ENCODE peak calls at places on chromosomes 7 and 10, in seven cellular contexts. N, V, P, O, A, S and H are unnamed samples. For H3K4me1, the result is how much of the 10 kb centered on the place peaks cover.

GRCh38 chr10:61000769-61001730 is 57.1 kb upstream of the RHOBTB1 start:
- DNase-seq in O (no peak), S (peak), V (no peak), A (peak), P (peak), N (peak), H (no peak)

GRCh38 chr10:8073696-8074416 is 19.4 kb downstream of the GATA3 start:
- DNase-seq in N (no peak), O (no peak), P (peak), V (no peak), S (no peak), A (no peak), H (no peak)

GRCh38 chr10:6171891-6172354 is 30.8 kb upstream of the PFKFB3 start:
- DNase-seq in V (no peak), P (no peak), N (peak), S (peak), O (peak), A (no peak), H (peak)

GRCh38 chr7:128201067-128201689 is 39.9 kb upstream of the LEP start:
- DNase-seq in A (no peak), N (no peak), V (no peak), S (no peak), O (no peak), P (no peak), H (no peak)

GRCh38 chr7:80287400-80288174 is 153.0 kb downstream of the GNAI1 start:
- DNase-seq in P (no peak), N (no peak), A (no peak), S (no peak), V (no peak), O (no peak), H (no peak)

GRCh38 chr7:140810830-140811556 is 113.7 kb downstream of the BRAF start:
- DNase-seq in V (peak), A (no peak), S (no peak), N (peak), O (peak), P (peak), H (no peak)

GRCh38 chr10:118002581-118002980 is 44.2 kb downstream of the RAB11FIP2 start:
- DNase-seq in V (peak), O (no peak), N (peak), P (peak), S (no peak), A (no peak), H (no peak)

GRCh38 chr10:33459597-33459996 is 125.1 kb upstream of the NRP1 start:
- DNase-seq in V (no peak), A (no peak), P (peak), N (peak), O (no peak), S (no peak), H (no peak)

GRCh38 chr10:96891840-96892239 is 59.7 kb downstream of the LCOR start:
- DNase-seq in N (no peak), V (no peak), S (no peak), P (no peak), A (no peak), O (no peak), H (no peak)

GRCh38 chr10:93991596-93992284 is 2.0 kb upstream of the PLCE1 start:
- DNase-seq in N (peak), A (no peak), V (no peak), P (peak), S (no peak), O (peak), H (peak)

GRCh38 chr10:68561804-68562649 is 1.9 kb downstream of the TET1 start:
- DNase-seq in P (no peak), O (no peak), A (no peak), S (no peak), N (no peak), V (no peak), H (no peak)

GRCh38 chr7:33764752-33765451 is 140.4 kb upstream of the BMPER start:
- DNase-seq in A (no peak), V (no peak), S (no peak), N (peak), P (peak), O (no peak), H (no peak)

GRCh38 chr7:55973747-55974250 is 9.4 kb downstream of the NIPSNAP2 start:
- DNase-seq in P (no peak), A (no peak), V (no peak), S (no peak), N (no peak), O (no peak), H (no peak)
- H3K4me1 ChIP-seq in P (under half), A (under half), V (under half), S (under half), N (under half), O (half or more), H (under half)

GRCh38 chr7:35430547-35431153 is 176.8 kb upstream of the TBX20 start:
- DNase-seq in O (no peak), N (no peak), S (no peak), V (peak), A (no peak), P (peak), H (no peak)
- TF ChIP-seq CTCF in O (peak), N (peak), S (no peak), V (peak), A (peak), P (peak), H (no peak)

GRCh38 chr7:101902680-101903504 is 85.5 kb downstream of the CUX1 start:
- DNase-seq in S (peak), O (no peak), N (no peak), P (no peak), A (no peak), V (no peak), H (no peak)

GRCh38 chr7:101903505-101903849 is 86.1 kb downstream of the CUX1 start:
- DNase-seq in A (no peak), N (no peak), V (no peak), P (no peak), O (no peak), S (peak), H (no peak)

GRCh38 chr7:101904019-101904418 is 86.6 kb downstream of the CUX1 start:
- DNase-seq in N (no peak), V (no peak), P (no peak), S (peak), O (no peak), A (no peak), H (no peak)

GRCh38 chr7:101900103-101900502 is 82.7 kb downstream of the CUX1 start:
- DNase-seq in V (no peak), N (no peak), S (peak), P (peak), O (peak), A (no peak), H (peak)

DNA sequence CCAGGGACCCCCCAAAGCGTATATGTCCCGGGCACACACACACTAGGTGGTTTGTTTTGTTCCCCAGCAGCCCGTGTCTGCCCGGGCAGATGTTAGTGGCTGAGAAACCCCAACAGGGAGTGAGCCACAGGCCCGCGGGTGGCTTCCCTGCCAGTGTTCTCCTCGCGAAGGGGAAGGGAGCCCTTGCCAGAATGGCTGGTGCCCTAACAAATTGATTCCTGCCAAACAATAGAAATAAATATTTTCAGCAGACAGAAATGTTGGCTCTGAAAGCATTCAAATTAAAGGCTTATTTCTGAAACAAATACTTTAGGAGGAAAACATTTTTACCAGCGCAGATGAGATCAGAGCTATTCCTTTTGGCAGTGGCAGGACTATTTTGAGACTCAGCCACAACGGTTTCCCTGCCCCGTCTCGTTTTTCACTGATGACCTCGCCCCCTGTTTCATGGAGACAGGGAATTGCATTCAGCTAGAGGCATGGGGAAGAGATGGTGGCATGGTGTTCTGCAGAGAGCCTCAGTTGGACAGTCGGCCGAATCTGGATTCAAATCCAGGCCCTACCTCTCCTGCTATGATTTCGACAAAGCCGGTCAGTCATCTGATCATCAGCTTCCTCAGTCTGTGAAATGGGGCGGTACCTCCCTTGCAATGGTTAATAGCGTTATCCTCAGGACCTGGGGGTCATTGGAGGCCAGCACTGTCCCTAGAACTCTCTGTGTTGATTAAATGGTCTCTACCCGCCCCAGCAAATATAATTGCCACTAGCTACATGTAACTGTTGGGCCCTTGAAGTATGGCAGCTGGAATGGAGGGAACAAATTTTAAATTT is 84.5 kb downstream of the CUX1 start:
- DNase-seq in P (no peak), N (peak), V (no peak), A (no peak), O (no peak), S (peak), H (no peak)
- H3K4me1 ChIP-seq in P (under half), N (under half), V (under half), A (under half), O (half or more), S (under half), H (under half)

GRCh38 chr10:23196201-23196600 is 4.1 kb downstream of the PTF1A start:
- DNase-seq in P (no peak), V (no peak), O (no peak), A (no peak), S (no peak), N (no peak), H (no peak)

GRCh38 chr10:23193435-23194074 is 1.4 kb downstream of the PTF1A start:
- DNase-seq in O (no peak), P (no peak), V (no peak), N (no peak), S (no peak), A (no peak), H (no peak)

GRCh38 chr10:23195846-23196200 is 3.7 kb downstream of the PTF1A start:
- DNase-seq in N (no peak), S (no peak), V (no peak), A (no peak), P (no peak), O (no peak), H (no peak)

GRCh38 chr10:23194471-23194965 is 2.4 kb downstream of the PTF1A start:
- DNase-seq in V (no peak), O (no peak), P (no peak), S (no peak), N (no peak), A (no peak), H (no peak)

GRCh38 chr10:23194966-23195845 is 3.1 kb downstream of the PTF1A start:
- DNase-seq in O (no peak), S (no peak), V (no peak), A (no peak), N (no peak), P (no peak), H (no peak)
- TF ChIP-seq CTCF in O (no peak), S (no peak), V (no peak), A (no peak), N (no peak), P (no peak), H (no peak)

GRCh38 chr7:90710466-90710850 is 114.3 kb downstream of the CDK14 start:
- DNase-seq in O (no peak), S (no peak), A (no peak), V (no peak), N (no peak), P (no peak), H (no peak)
- H3K4me1 ChIP-seq in O (under half), S (under half), A (under half), V (under half), N (under half), P (under half), H (under half)

DNA sequence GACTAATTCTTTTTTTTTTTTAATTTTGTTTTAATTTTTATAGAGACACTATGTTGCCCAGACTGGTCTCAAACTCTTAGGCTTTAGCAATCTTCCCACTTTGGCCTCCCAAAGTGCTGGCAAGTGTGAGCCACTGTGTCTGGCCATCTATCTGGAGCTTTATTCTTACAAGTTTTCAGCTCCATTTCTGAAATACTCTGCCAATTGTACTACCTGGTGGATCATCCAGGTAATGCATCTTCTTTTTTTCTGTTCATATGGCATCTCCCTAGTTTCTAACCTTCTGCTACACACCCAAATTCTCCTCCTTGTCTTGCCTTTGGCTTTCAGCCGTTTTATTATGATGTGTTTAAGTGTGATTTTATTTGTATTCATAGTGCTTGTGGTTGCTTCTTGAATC is 40.2 kb downstream of the ZNF365 start:
- DNase-seq in S (no peak), V (no peak), A (no peak), P (no peak), N (no peak), O (no peak), H (no peak)
- TF ChIP-seq CTCF in S (no peak), V (no peak), A (no peak), P (peak), N (no peak), O (no peak), H (no peak)

GRCh38 chr7:12474035-12474434 is 70.4 kb upstream of the VWDE start:
- DNase-seq in N (no peak), V (no peak), A (no peak), S (no peak), O (no peak), P (no peak), H (no peak)
- H3K4me1 ChIP-seq in N (under half), V (under half), A (under half), S (under half), O (under half), P (under half), H (under half)

GRCh38 chr10:100790761-100791208 is 45.4 kb downstream of the PAX2 start:
- DNase-seq in A (peak), V (no peak), S (no peak), P (no peak), O (no peak), N (no peak), H (no peak)

GRCh38 chr10:100792544-100792943 is 47.2 kb downstream of the PAX2 start:
- DNase-seq in V (no peak), N (no peak), S (no peak), P (no peak), A (no peak), O (no peak), H (no peak)

GRCh38 chr10:100788027-100788900 is 42.9 kb downstream of the PAX2 start:
- DNase-seq in V (no peak), S (no peak), P (no peak), O (no peak), A (peak), N (no peak), H (no peak)

GRCh38 chr10:100791254-100792058 is 46.1 kb downstream of the PAX2 start:
- DNase-seq in A (peak), O (no peak), V (no peak), N (no peak), P (no peak), S (no peak), H (no peak)

DNA sequence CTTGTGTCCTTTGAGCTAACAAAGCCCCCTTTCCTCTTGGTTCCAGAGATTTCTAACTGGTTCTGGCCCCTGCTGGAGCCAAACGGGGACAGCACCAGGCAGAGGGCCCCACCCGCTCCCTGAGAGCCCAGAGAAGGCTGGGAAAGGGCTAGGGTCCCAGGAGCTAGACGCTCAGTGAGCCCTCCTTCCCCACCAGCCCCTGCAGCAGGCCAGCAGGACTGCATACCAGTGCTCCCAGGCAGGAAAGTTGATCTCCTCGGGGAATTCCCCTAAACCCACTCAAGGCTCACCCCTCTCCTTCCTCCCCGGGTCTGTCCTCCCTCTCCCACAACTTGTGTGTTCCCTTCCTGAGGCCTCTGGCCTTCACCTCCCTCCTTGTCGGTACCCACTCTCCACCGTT is 47.7 kb downstream of the PAX2 start:
- DNase-seq in V (no peak), O (no peak), A (peak), N (no peak), S (no peak), P (no peak), H (no peak)
- TF ChIP-seq CTCF in V (no peak), O (no peak), A (no peak), N (no peak), S (no peak), P (no peak), H (no peak)

GRCh38 chr10:27673065-27673464 is 72.6 kb downstream of the MKX start:
- DNase-seq in A (no peak), P (no peak), N (no peak), O (no peak), V (no peak), S (no peak), H (no peak)

GRCh38 chr10:27683226-27683625 is 62.4 kb downstream of the MKX start:
- DNase-seq in O (no peak), N (no peak), P (no peak), A (no peak), S (no peak), V (no peak), H (no peak)

GRCh38 chr10:27679996-27680395 is 65.6 kb downstream of the MKX start:
- DNase-seq in S (no peak), N (no peak), A (no peak), P (no peak), V (no peak), O (no peak), H (no peak)

GRCh38 chr10:27679369-27679897 is 66.2 kb downstream of the MKX start:
- DNase-seq in P (no peak), N (no peak), S (no peak), V (no peak), A (no peak), O (no peak), H (no peak)

DNA sequence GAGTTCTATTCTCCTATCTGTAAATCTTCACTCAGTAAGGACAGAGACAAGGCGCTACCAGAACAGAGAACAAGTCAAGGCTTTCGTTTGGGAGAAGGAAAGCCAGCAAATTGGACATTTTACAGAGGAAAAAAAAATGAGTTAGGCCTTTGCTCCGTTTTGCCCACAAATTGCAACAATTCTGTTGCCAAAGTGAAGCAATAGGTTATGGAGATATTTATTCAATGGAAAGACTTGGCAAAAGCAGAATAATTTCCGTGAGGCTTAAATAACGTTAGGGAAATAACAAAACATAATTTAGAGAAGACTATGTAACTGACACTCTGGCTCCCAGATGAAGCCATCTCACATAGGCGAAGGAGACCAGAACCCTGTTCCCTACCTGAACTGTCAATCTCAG is 67.5 kb downstream of the MKX start:
- DNase-seq in O (no peak), V (no peak), S (no peak), A (no peak), N (no peak), P (no peak), H (no peak)
- H3K4me1 ChIP-seq in O (under half), V (under half), S (under half), A (under half), N (under half), P (under half), H (under half)

DNA sequence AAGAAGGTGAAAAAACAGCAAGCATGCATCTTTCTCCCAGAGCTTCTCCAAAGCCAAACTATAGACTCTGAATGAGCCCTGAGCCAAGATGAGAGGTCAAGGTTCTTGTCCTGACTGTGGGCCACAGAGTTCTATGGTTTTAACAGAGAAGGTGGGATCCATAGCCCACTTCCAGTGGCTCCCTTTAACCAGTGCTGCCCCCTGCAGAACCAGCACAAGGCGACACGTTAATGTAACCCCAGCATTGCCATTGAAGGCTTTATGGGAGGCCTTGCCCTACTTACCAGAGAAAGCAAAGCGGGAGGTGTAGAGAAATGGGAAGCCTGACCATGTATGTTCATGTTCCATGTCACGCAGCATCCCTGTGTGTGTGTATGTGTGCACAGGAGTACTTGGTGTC is 243.6 kb downstream of the PRPF18 start:
- DNase-seq in V (no peak), O (no peak), A (no peak), P (no peak), N (no peak), S (no peak), H (no peak)
- TF ChIP-seq CTCF in V (peak), O (no peak), A (no peak), P (no peak), N (no peak), S (no peak), H (no peak)